ENCODE peak calls at places on chromosomes 4 and X, in five cellular contexts. W is ACHN, I is neuronal stem cell, N is smooth muscle cell of the brain vasculature, H is lower lobe of right lung. A is an unnamed sample.

GRCh38 chrX:123918106-123918721 is 43.3 kb upstream of the STAG2 start:
- DNase-seq in W (no peak), I (no peak), N (no peak), H (no peak), A (no peak)

GRCh38 chr4:174217273-174218126 is 66.0 kb downstream of the FBXO8 start:
- DNase-seq in W (peak), I (peak), N (no peak), H (no peak), A (no peak)

GRCh38 chrX:119775517-119776238 is 15.8 kb downstream of the RPL39 start:
- DNase-seq in W (no peak), I (no peak), N (no peak), H (no peak), A (no peak)

GRCh38 chr4:177696438-177696966 is 254.3 kb upstream of the AGA start:
- DNase-seq in W (no peak), I (no peak), N (no peak), H (no peak), A (no peak)

GRCh38 chr4:167216783-167217182 is 17.5 kb downstream of the SPOCK3 start:
- DNase-seq in W (no peak), I (no peak), N (no peak), H (no peak), A (no peak)

GRCh38 chr4:72286185-72286584 is 254.4 kb downstream of the NPFFR2 start:
- DNase-seq in W (peak), I (no peak), N (no peak), H (no peak), A (no peak)

GRCh38 chr4:53346920-53347852 is 18.7 kb downstream of the SCFD2 start:
- DNase-seq in W (no peak), I (no peak), N (no peak), H (no peak), A (no peak)

GRCh38 chrX:148133099-148133725 is 152.1 kb downstream of the FMR1NB start:
- DNase-seq in W (no peak), I (no peak), N (no peak), H (no peak), A (no peak)

GRCh38 chr4:10346023-10346422 is 111.2 kb downstream of the ZNF518B start:
- DNase-seq in W (no peak), I (no peak), N (no peak), H (no peak), A (no peak)

GRCh38 chr4:89279385-89279784 is 28.2 kb downstream of the GPRIN3 start:
- DNase-seq in W (no peak), I (no peak), N (no peak), H (no peak), A (no peak)

GRCh38 chr4:122758033-122758432 is 25.5 kb downstream of the BBS12 start:
- DNase-seq in W (peak), I (no peak), N (no peak), H (no peak), A (no peak)

GRCh38 chr4:1033840-1034551 is 22.6 kb downstream of the FGFRL1 start:
- DNase-seq in W (no peak), I (no peak), N (no peak), H (no peak), A (no peak)

GRCh38 chr4:75786938-75787337 is 62.6 kb downstream of the USO1 start:
- DNase-seq in W (peak), I (no peak), N (no peak), H (no peak), A (no peak)

GRCh38 chr4:21864686-21865085 is 83.9 kb downstream of the KCNIP4 start:
- DNase-seq in W (no peak), I (no peak), N (no peak), H (no peak), A (no peak)

GRCh38 chr4:163600731-163601130 is 106.2 kb downstream of the TMA16 start:
- DNase-seq in W (no peak), I (no peak), N (no peak), H (no peak), A (no peak)

GRCh38 chr4:169416997-169417396 is 146.2 kb upstream of the SH3RF1 start:
- DNase-seq in W (no peak), I (no peak), N (no peak), H (no peak), A (no peak)

GRCh38 chrX:150450519-150451177 is 87.5 kb downstream of the MAMLD1 start:
- DNase-seq in W (no peak), I (no peak), N (no peak), H (no peak), A (no peak)

GRCh38 chr4:98094118-98094517 is 49.2 kb downstream of the STPG2 start:
- DNase-seq in W (no peak), I (no peak), N (no peak), H (no peak), A (no peak)

GRCh38 chrX:39652336-39652735 is 445.4 kb downstream of the BCOR start:
- DNase-seq in W (no peak), I (no peak), N (no peak), H (no peak), A (no peak)

GRCh38 chrX:44621088-44621487 is 78.4 kb upstream of the FUNDC1 start:
- DNase-seq in W (no peak), I (no peak), N (no peak), H (no peak), A (peak)

GRCh38 chr4:2799971-2800690 is 7.2 kb downstream of the SH3BP2 start:
- DNase-seq in W (no peak), I (no peak), N (no peak), H (peak), A (peak)

GRCh38 chr4:24890561-24890960 is 22.3 kb downstream of the CCDC149 start:
- DNase-seq in W (no peak), I (no peak), N (no peak), H (no peak), A (no peak)

GRCh38 chrX:134764202-134764785 is 106.0 kb upstream of the PLAC1 start:
- DNase-seq in W (peak), I (no peak), N (no peak), H (no peak), A (no peak)

GRCh38 chr4:102684605-102685052 is 76.1 kb downstream of the MANBA start:
- DNase-seq in W (peak), I (no peak), N (no peak), H (no peak), A (no peak)

GRCh38 chr4:8350841-8351461 is 81.4 kb downstream of the HTRA3 start:
- DNase-seq in W (no peak), I (no peak), N (no peak), H (no peak), A (no peak)

A was measured in mucosa of descending colon.